ENCODE peak calls at places on chromosomes 16 and 17, in six cellular contexts. Z, C, K, O, M and V are unnamed samples.

GRCh38 chr16:81632392-81633146 is 146.5 kb upstream of the PLCG2 start:
- DNase-seq in Z (no peak), C (peak), K (no peak), O (no peak), M (peak), V (no peak)

GRCh38 chr16:31365131-31365865 is 10.3 kb downstream of the ITGAX start:
- DNase-seq in Z (no peak), C (no peak), K (no peak), O (no peak), M (no peak), V (no peak)

GRCh38 chr17:74444406-74444805 is 12.5 kb downstream of the GPRC5C start:
- DNase-seq in Z (no peak), C (no peak), K (no peak), O (no peak), M (no peak), V (no peak)

GRCh38 chr16:51898872-51899271 is 648.1 kb downstream of the TOX3 start:
- DNase-seq in Z (no peak), C (no peak), K (no peak), O (no peak), M (no peak), V (no peak)

GRCh38 chr17:73402466-73402865 is 90.7 kb upstream of the CDC42EP4 start:
- DNase-seq in Z (no peak), C (no peak), K (no peak), O (no peak), M (no peak), V (no peak)

GRCh38 chr17:63997341-63998048 is 656 bp upstream of the PRR29 start:
- DNase-seq in Z (no peak), C (no peak), K (no peak), O (no peak), M (no peak), V (no peak)

GRCh38 chr17:75152971-75153853 is 1.1 kb downstream of the JPT1 start:
- DNase-seq in Z (peak), C (no peak), K (no peak), O (no peak), M (no peak), V (no peak)

GRCh38 chr17:45676695-45677094 is 107.4 kb upstream of the CRHR1 start:
- DNase-seq in Z (no peak), C (no peak), K (no peak), O (no peak), M (no peak), V (no peak)

GRCh38 chr17:58249270-58250133 is 11.1 kb downstream of the LPO start:
- DNase-seq in Z (peak), C (peak), K (no peak), O (peak), M (peak), V (peak)

GRCh38 chr16:88384222-88385111 is 1.7 kb downstream of the ZNF469 start:
- DNase-seq in Z (no peak), C (no peak), K (no peak), O (no peak), M (no peak), V (no peak)

GRCh38 chr17:48548687-48549621 is 4.0 kb upstream of the HOXB2 start:
- DNase-seq in Z (no peak), C (no peak), K (no peak), O (no peak), M (no peak), V (no peak)

GRCh38 chr17:44865231-44865660 is 17.6 kb downstream of the HIGD1B start:
- DNase-seq in Z (peak), C (peak), K (peak), O (no peak), M (peak), V (peak)

GRCh38 chr16:67543036-67543435 is 14.4 kb downstream of the RIPOR1 start:
- DNase-seq in Z (no peak), C (no peak), K (no peak), O (no peak), M (no peak), V (no peak)

GRCh38 chr17:17613708-17614114 is 22.2 kb upstream of the PEMT start:
- DNase-seq in Z (peak), C (peak), K (no peak), O (no peak), M (peak), V (peak)

GRCh38 chr17:56395787-56396186 is 197.7 kb upstream of the NOG start:
- DNase-seq in Z (no peak), C (no peak), K (no peak), O (no peak), M (no peak), V (no peak)

GRCh38 chr16:4339909-4340308 is 11.2 kb downstream of the PAM16 start:
- DNase-seq in Z (peak), C (no peak), K (no peak), O (no peak), M (no peak), V (no peak)

GRCh38 chr17:82118178-82118814 is 20.3 kb upstream of the FASN start:
- DNase-seq in Z (no peak), C (no peak), K (no peak), O (no peak), M (no peak), V (no peak)